ENCODE peak calls at places on chromosome 20, in ten cellular contexts. L, Y, S, V, J, W, T, K, Q and O are unnamed samples.

GRCh38 chr20:2314759-2315439 is 19.1 kb downstream of the TGM3 start:
- DNase-seq in L (no peak), Y (peak; percentile 62), S (peak; percentile 96), V (no peak), J (no peak), W (no peak), T (no peak), K (no peak), Q (no peak), O (no peak)

GRCh38 chr20:38073307-38074010 is 39.9 kb downstream of the RPRD1B start:
- DNase-seq in L (no peak), Y (peak; percentile 84), S (peak; percentile 86), V (peak; percentile 60), J (peak; percentile 41), W (no peak), T (peak; percentile 44), K (peak; percentile 70), Q (no peak), O (peak; percentile 58)

GRCh38 chr20:63635431-63636141 is 8.7 kb upstream of the GMEB2 start:
- DNase-seq in L (peak; percentile 76), Y (no peak), S (no peak), V (no peak), J (no peak), W (no peak), T (peak; percentile 61), K (peak; percentile 85), Q (peak; percentile 70), O (no peak)

GRCh38 chr20:64064145-64064698 is 1.2 kb downstream of the TCEA2 start:
- DNase-seq in L (no peak), Y (peak; percentile 84), S (peak; percentile 88), V (no peak), J (peak; percentile 66), W (no peak), T (no peak), K (no peak), Q (no peak), O (no peak)

GRCh38 chr20:17613328-17614175 is 43.7 kb downstream of the DSTN start:
- DNase-seq in L (no peak), Y (no peak), S (no peak), V (no peak), J (peak; percentile 54), W (peak; percentile 16), T (no peak), K (no peak), Q (peak; percentile 12), O (no peak)

GRCh38 chr20:38272961-38273360 is 12.4 kb upstream of the KIAA1755 start:
- DNase-seq in L (no peak), Y (no peak), S (no peak), V (no peak), J (no peak), W (no peak), T (no peak), K (no peak), Q (no peak), O (no peak)

GRCh38 chr20:48049631-48050030 is 264.4 kb upstream of the SULF2 start:
- DNase-seq in L (no peak), Y (no peak), S (no peak), V (no peak), J (no peak), W (no peak), T (no peak), K (no peak), Q (no peak), O (no peak)

GRCh38 chr20:11411765-11412164 is 505.9 kb upstream of the BTBD3 start:
- DNase-seq in L (no peak), Y (no peak), S (no peak), V (no peak), J (no peak), W (no peak), T (no peak), K (no peak), Q (no peak), O (no peak)

GRCh38 chr20:48552550-48552949 is 275.2 kb downstream of the PREX1 start:
- DNase-seq in L (no peak), Y (no peak), S (no peak), V (no peak), J (no peak), W (no peak), T (no peak), K (no peak), Q (no peak), O (no peak)

GRCh38 chr20:13187899-13188298 is 33.2 kb upstream of the ISM1 start:
- DNase-seq in L (no peak), Y (no peak), S (no peak), V (no peak), J (no peak), W (no peak), T (no peak), K (no peak), Q (no peak), O (no peak)

GRCh38 chr20:57693002-57693582 is 16.7 kb downstream of the PMEPA1 start:
- DNase-seq in L (no peak), Y (no peak), S (no peak), V (no peak), J (peak; percentile 82), W (no peak), T (peak; percentile 35), K (no peak), Q (no peak), O (no peak)